ENCODE peak calls at places on chromosomes 3 and 15, in seven cellular contexts. J is HepG2, D is H1, R is HCT116, U is K562, Q is SK-N-SH, B is GM12878. I is an unnamed sample.

GRCh38 chr15:93265046-93265658 is 176.1 kb upstream of the RGMA start:
- DNase-seq in B (no peak), D (no peak), R (no peak), U (no peak), Q (no peak), J (peak; percentile 3), I (no peak)

GRCh38 chr3:133161666-133162065 is 123.5 kb downstream of the TMEM108 start:
- DNase-seq in Q (no peak), J (no peak), B (no peak), D (no peak), U (no peak), R (no peak), I (no peak)

GRCh38 chr15:81954158-81954783 is 91.5 kb downstream of the MEX3B start:
- DNase-seq in D (no peak), Q (no peak), R (no peak), J (no peak), U (no peak), B (no peak), I (no peak)

GRCh38 chr3:49616491-49616941 is 57.6 kb upstream of the APEH start:
- DNase-seq in U (no peak), B (no peak), Q (no peak), R (no peak), D (no peak), J (no peak), I (no peak)

GRCh38 chr3:42532229-42532628 is 29.8 kb downstream of the VIPR1 start:
- DNase-seq in Q (no peak), B (no peak), J (no peak), D (no peak), R (no peak), U (no peak), I (no peak)

GRCh38 chr3:143786229-143787199 is 61.8 kb downstream of the SLC9A9 start:
- DNase-seq in Q (no peak), D (no peak), B (no peak), U (no peak), J (no peak), R (no peak), I (no peak)

GRCh38 chr3:172536505-172536904 is 13.3 kb upstream of the TNFSF10 start:
- DNase-seq in U (no peak), R (no peak), J (no peak), D (no peak), Q (no peak), B (no peak), I (peak; percentile 98)

GRCh38 chr3:175729466-175729865 is 870.3 kb downstream of the NAALADL2 start:
- DNase-seq in U (no peak), R (no peak), B (no peak), D (no peak), Q (no peak), J (no peak), I (no peak)

GRCh38 chr3:66133050-66133757 is 87.6 kb upstream of the SLC25A26 start:
- DNase-seq in U (no peak), D (no peak), Q (no peak), B (no peak), R (no peak), J (peak; percentile 16), I (no peak)

GRCh38 chr3:34183114-34183513 is 384.7 kb downstream of the PDCD6IP start:
- DNase-seq in J (no peak), U (no peak), B (no peak), Q (no peak), R (no peak), D (no peak), I (no peak)

GRCh38 chr3:8503871-8504610 is 2.4 kb downstream of the LMCD1 start:
- DNase-seq in J (peak; percentile 47), R (no peak), D (no peak), U (no peak), Q (no peak), B (no peak), I (peak; percentile 80)

GRCh38 chr15:100893964-100894295 is 14.3 kb downstream of the ALDH1A3 start:
- DNase-seq in J (no peak), D (no peak), R (no peak), U (no peak), B (no peak), Q (no peak), I (no peak)

GRCh38 chr15:40097096-40097967 is 11.3 kb downstream of the BMF start:
- DNase-seq in R (no peak), B (no peak), J (no peak), U (no peak), Q (no peak), D (no peak), I (no peak)

GRCh38 chr15:40766906-40767837 is 2.6 kb upstream of the C15orf62 start:
- DNase-seq in B (no peak), Q (peak; percentile 33), J (no peak), R (no peak), D (no peak), U (no peak), I (no peak)

GRCh38 chr15:36827824-36828223 is 248.4 kb downstream of the CDIN1 start:
- DNase-seq in J (no peak), Q (no peak), R (no peak), D (no peak), B (no peak), U (no peak), I (no peak)

GRCh38 chr3:111484666-111485065 is 57.3 kb upstream of the CD96 start:
- DNase-seq in J (no peak), Q (peak; percentile 36), R (peak; percentile 8), U (no peak), B (no peak), D (no peak), I (no peak)

GRCh38 chr3:8979262-8979661 is 16.0 kb upstream of the RAD18 start:
- DNase-seq in R (no peak), B (no peak), J (no peak), U (no peak), Q (no peak), D (no peak), I (no peak)

GRCh38 chr15:67744331-67745058 is 80.8 kb upstream of the SKOR1 start:
- DNase-seq in B (no peak), Q (no peak), U (no peak), D (no peak), J (no peak), R (no peak), I (no peak)

GRCh38 chr15:67033521-67033920 is 31.9 kb upstream of the SMAD3 start:
- DNase-seq in U (no peak), R (no peak), B (no peak), D (no peak), J (no peak), Q (peak; percentile 38), I (no peak)

GRCh38 chr3:81723732-81724313 is 37.6 kb downstream of the GBE1 start:
- DNase-seq in J (peak; percentile 41), B (no peak), U (no peak), D (no peak), R (no peak), Q (no peak), I (no peak)

GRCh38 chr3:169173231-169173630 is 490.3 kb downstream of the MECOM start:
- DNase-seq in D (no peak), B (no peak), U (no peak), Q (no peak), R (peak; percentile 22), J (no peak), I (peak; percentile 27)

GRCh38 chr3:169172535-169172934 is 491.0 kb downstream of the MECOM start:
- DNase-seq in Q (no peak), B (no peak), U (no peak), J (no peak), D (no peak), R (no peak), I (no peak)

GRCh38 chr3:169169340-169169963 is 494.1 kb downstream of the MECOM start:
- DNase-seq in R (no peak), B (no peak), Q (no peak), U (no peak), J (no peak), D (no peak), I (no peak)

GRCh38 chr3:169171739-169172138 is 491.8 kb downstream of the MECOM start:
- DNase-seq in R (no peak), B (no peak), J (no peak), U (no peak), D (no peak), Q (no peak), I (no peak)

GRCh38 chr3:169170456-169170855 is 493.1 kb downstream of the MECOM start:
- DNase-seq in R (no peak), J (no peak), Q (no peak), B (no peak), U (no peak), D (no peak), I (no peak)
- TF ChIP-seq JUND in R (no peak), J (no peak), Q (no peak), B (no peak), U (no peak), D (no peak), I (no peak)

GRCh38 chr3:129549006-129549800 is 6.2 kb downstream of the H1-8 start:
- DNase-seq in B (no peak), R (no peak), D (no peak), Q (no peak), J (no peak), U (no peak), I (no peak)
- TF ChIP-seq JUND in B (no peak), R (no peak), D (no peak), Q (no peak), J (no peak), U (no peak), I (no peak)

DNA sequence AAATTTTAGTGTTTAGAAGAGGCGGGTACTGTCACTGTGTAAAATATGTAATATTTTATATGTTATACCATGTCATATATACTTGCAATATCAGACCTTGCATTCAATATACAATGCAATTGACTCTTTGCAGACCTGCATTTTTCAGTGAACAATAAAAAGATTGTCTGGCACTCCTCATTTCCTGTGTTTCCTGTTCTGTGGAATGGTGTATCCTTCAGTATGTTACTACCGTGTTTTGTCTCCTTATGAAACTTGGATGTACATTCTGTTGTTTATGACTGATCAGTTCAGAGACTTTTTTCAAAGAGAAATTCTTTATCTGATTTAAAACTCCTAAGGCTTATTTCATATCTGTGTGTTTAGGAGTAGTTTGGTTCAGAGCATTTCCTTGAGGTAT is 31.5 kb downstream of the APH1B start:
- DNase-seq in R (no peak), Q (no peak), J (no peak), D (no peak), U (no peak), B (no peak), I (no peak)
- TF ChIP-seq JUND in R (no peak), Q (no peak), J (no peak), D (no peak), U (no peak), B (no peak), I (no peak)

GRCh38 chr3:13644341-13645082 is 95.6 kb downstream of the FBLN2 start:
- DNase-seq in U (no peak), R (no peak), B (no peak), J (no peak), Q (no peak), D (no peak), I (no peak)

GRCh38 chr3:13638927-13639326 is 90.0 kb downstream of the FBLN2 start:
- DNase-seq in B (no peak), U (no peak), Q (no peak), D (no peak), R (no peak), J (no peak), I (no peak)

GRCh38 chr3:13637953-13638352 is 89.0 kb downstream of the FBLN2 start:
- DNase-seq in B (no peak), Q (no peak), R (no peak), D (no peak), J (no peak), U (no peak), I (no peak)

GRCh38 chr3:13645791-13646637 is 97.1 kb downstream of the FBLN2 start:
- DNase-seq in B (no peak), U (no peak), Q (no peak), D (no peak), R (no peak), J (no peak), I (no peak)

GRCh38 chr3:13642597-13642996 is 93.7 kb downstream of the FBLN2 start:
- DNase-seq in Q (no peak), U (no peak), B (no peak), R (no peak), J (no peak), D (no peak), I (no peak)
- TF ChIP-seq JUND in Q (no peak), U (no peak), B (no peak), R (no peak), J (no peak), D (no peak), I (no peak)

I was measured in T47D.